ENCODE peak calls at places on chromosomes 16 and 17, in seven cellular contexts. One of them, this sample, is unnamed.

GRCh38 chr17:15651001-15651582 is 31.6 kb upstream of the FBXW10B start:
- DNase-seq in tibial artery: no peak
- DNase-seq in esophagus squamous epithelium: no peak
- DNase-seq in choroid plexus epithelial cell: no peak
- DNase-seq in activated CD8-positive, alpha-beta T cell treated with anti-CD3 and anti-CD28 coated beads for 36 hours: no peak
- DNase-seq in lung: no peak
- DNase-seq in B cell: no peak
- DNase-seq in this sample: no peak

GRCh38 chr16:51243836-51244483 is 92.9 kb upstream of the SALL1 start:
- DNase-seq in lung: no peak
- DNase-seq in tibial artery: no peak
- DNase-seq in choroid plexus epithelial cell: no peak
- DNase-seq in esophagus squamous epithelium: no peak
- DNase-seq in B cell: no peak
- DNase-seq in activated CD8-positive, alpha-beta T cell treated with anti-CD3 and anti-CD28 coated beads for 36 hours: no peak
- DNase-seq in this sample: no peak

GRCh38 chr17:1055751-1056645 is 59.1 kb downstream of the TIMM22 start:
- DNase-seq in B cell: peak; percentile 59
- DNase-seq in activated CD8-positive, alpha-beta T cell treated with anti-CD3 and anti-CD28 coated beads for 36 hours: peak; percentile 69
- DNase-seq in tibial artery: no peak
- DNase-seq in esophagus squamous epithelium: no peak
- DNase-seq in lung: peak; percentile 65
- DNase-seq in choroid plexus epithelial cell: peak; percentile 77
- DNase-seq in this sample: peak; percentile 83

GRCh38 chr16:445566-445965 is 20.1 kb downstream of the RAB11FIP3 start:
- DNase-seq in tibial artery: no peak
- DNase-seq in esophagus squamous epithelium: no peak
- DNase-seq in B cell: no peak
- DNase-seq in lung: no peak
- DNase-seq in activated CD8-positive, alpha-beta T cell treated with anti-CD3 and anti-CD28 coated beads for 36 hours: no peak
- DNase-seq in choroid plexus epithelial cell: no peak
- DNase-seq in this sample: no peak

GRCh38 chr17:28725660-28726395 is at the start of gene TLCD1:
- DNase-seq in activated CD8-positive, alpha-beta T cell treated with anti-CD3 and anti-CD28 coated beads for 36 hours: peak; percentile 71
- DNase-seq in tibial artery: peak; percentile 84
- DNase-seq in choroid plexus epithelial cell: peak; percentile 65
- DNase-seq in esophagus squamous epithelium: no peak
- DNase-seq in B cell: peak; percentile 73
- DNase-seq in lung: peak; percentile 79
- DNase-seq in this sample: peak; percentile 86

GRCh38 chr16:87040169-87041117 is 276.7 kb downstream of the C16orf95 start:
- DNase-seq in esophagus squamous epithelium: no peak
- DNase-seq in lung: no peak
- DNase-seq in tibial artery: peak; percentile 60
- DNase-seq in B cell: no peak
- DNase-seq in choroid plexus epithelial cell: no peak
- DNase-seq in activated CD8-positive, alpha-beta T cell treated with anti-CD3 and anti-CD28 coated beads for 36 hours: no peak
- DNase-seq in this sample: no peak

GRCh38 chr16:52346709-52347108 is 200.2 kb downstream of the TOX3 start:
- DNase-seq in lung: no peak
- DNase-seq in activated CD8-positive, alpha-beta T cell treated with anti-CD3 and anti-CD28 coated beads for 36 hours: no peak
- DNase-seq in choroid plexus epithelial cell: no peak
- DNase-seq in B cell: no peak
- DNase-seq in tibial artery: no peak
- DNase-seq in esophagus squamous epithelium: no peak
- DNase-seq in this sample: no peak

GRCh38 chr17:72466199-72466598 is 345.4 kb downstream of the SOX9 start:
- DNase-seq in tibial artery: peak; percentile 27
- DNase-seq in activated CD8-positive, alpha-beta T cell treated with anti-CD3 and anti-CD28 coated beads for 36 hours: no peak
- DNase-seq in esophagus squamous epithelium: no peak
- DNase-seq in choroid plexus epithelial cell: peak; percentile 69
- DNase-seq in lung: peak; percentile 35
- DNase-seq in B cell: no peak
- DNase-seq in this sample: peak; percentile 68

GRCh38 chr17:68011199-68011665 is 15.0 kb upstream of the C17orf58 start:
- DNase-seq in esophagus squamous epithelium: no peak
- DNase-seq in B cell: peak; percentile 67
- DNase-seq in activated CD8-positive, alpha-beta T cell treated with anti-CD3 and anti-CD28 coated beads for 36 hours: peak; percentile 77
- DNase-seq in tibial artery: no peak
- DNase-seq in lung: peak; percentile 57
- DNase-seq in choroid plexus epithelial cell: no peak
- DNase-seq in this sample: peak; percentile 77

GRCh38 chr17:59154721-59155438 is at the start of gene SKA2:
- DNase-seq in lung: peak; percentile 97
- DNase-seq in choroid plexus epithelial cell: no peak
- DNase-seq in activated CD8-positive, alpha-beta T cell treated with anti-CD3 and anti-CD28 coated beads for 36 hours: peak; percentile 98
- DNase-seq in B cell: no peak
- DNase-seq in esophagus squamous epithelium: peak; percentile 98
- DNase-seq in tibial artery: peak; percentile 68
- DNase-seq in this sample: peak; percentile 89

GRCh38 chr17:20234266-20234665 is 225.1 kb downstream of the SPECC1 start:
- DNase-seq in esophagus squamous epithelium: no peak
- DNase-seq in tibial artery: no peak
- DNase-seq in lung: no peak
- DNase-seq in activated CD8-positive, alpha-beta T cell treated with anti-CD3 and anti-CD28 coated beads for 36 hours: peak; percentile 86
- DNase-seq in choroid plexus epithelial cell: no peak
- DNase-seq in B cell: no peak
- DNase-seq in this sample: no peak

GRCh38 chr17:33292981-33293867 is at the start of gene ASIC2:
- DNase-seq in B cell: no peak
- DNase-seq in activated CD8-positive, alpha-beta T cell treated with anti-CD3 and anti-CD28 coated beads for 36 hours: no peak
- DNase-seq in choroid plexus epithelial cell: no peak
- DNase-seq in esophagus squamous epithelium: no peak
- DNase-seq in tibial artery: peak; percentile 67
- DNase-seq in lung: no peak
- DNase-seq in this sample: no peak

GRCh38 chr17:4394208-4395110 is 28.0 kb upstream of the UBE2G1 start:
- DNase-seq in activated CD8-positive, alpha-beta T cell treated with anti-CD3 and anti-CD28 coated beads for 36 hours: no peak
- DNase-seq in B cell: no peak
- DNase-seq in tibial artery: no peak
- DNase-seq in esophagus squamous epithelium: no peak
- DNase-seq in choroid plexus epithelial cell: no peak
- DNase-seq in lung: no peak
- DNase-seq in this sample: peak; percentile 20

GRCh38 chr17:8718001-8718563 is 26.6 kb downstream of the CCDC42 start:
- DNase-seq in activated CD8-positive, alpha-beta T cell treated with anti-CD3 and anti-CD28 coated beads for 36 hours: no peak
- DNase-seq in B cell: no peak
- DNase-seq in esophagus squamous epithelium: no peak
- DNase-seq in lung: no peak
- DNase-seq in choroid plexus epithelial cell: no peak
- DNase-seq in tibial artery: peak; percentile 43
- DNase-seq in this sample: no peak

GRCh38 chr17:47267354-47267828 is 13.8 kb downstream of the ITGB3 start:
- DNase-seq in activated CD8-positive, alpha-beta T cell treated with anti-CD3 and anti-CD28 coated beads for 36 hours: no peak
- DNase-seq in choroid plexus epithelial cell: peak; percentile 91
- DNase-seq in esophagus squamous epithelium: no peak
- DNase-seq in B cell: no peak
- DNase-seq in lung: no peak
- DNase-seq in tibial artery: no peak
- DNase-seq in this sample: no peak

GRCh38 chr17:31595666-31596381 is 204.3 kb downstream of the RAB11FIP4 start:
- DNase-seq in lung: no peak
- DNase-seq in B cell: no peak
- DNase-seq in esophagus squamous epithelium: no peak
- DNase-seq in tibial artery: no peak
- DNase-seq in activated CD8-positive, alpha-beta T cell treated with anti-CD3 and anti-CD28 coated beads for 36 hours: no peak
- DNase-seq in choroid plexus epithelial cell: no peak
- DNase-seq in this sample: no peak

GRCh38 chr17:66255112-66255511 is 25.9 kb upstream of the APOH start:
- DNase-seq in esophagus squamous epithelium: no peak
- DNase-seq in choroid plexus epithelial cell: peak; percentile 92
- DNase-seq in lung: no peak
- DNase-seq in B cell: peak; percentile 42
- DNase-seq in tibial artery: no peak
- DNase-seq in activated CD8-positive, alpha-beta T cell treated with anti-CD3 and anti-CD28 coated beads for 36 hours: peak; percentile 54
- DNase-seq in this sample: peak; percentile 52

GRCh38 chr16:77555101-77555500 is 120.3 kb upstream of the ADAMTS18 start:
- DNase-seq in activated CD8-positive, alpha-beta T cell treated with anti-CD3 and anti-CD28 coated beads for 36 hours: no peak
- DNase-seq in B cell: no peak
- DNase-seq in choroid plexus epithelial cell: peak; percentile 49
- DNase-seq in tibial artery: no peak
- DNase-seq in esophagus squamous epithelium: no peak
- DNase-seq in lung: no peak
- DNase-seq in this sample: no peak

GRCh38 chr17:73604476-73604875 is 39.8 kb downstream of the SDK2 start:
- DNase-seq in tibial artery: no peak
- DNase-seq in lung: no peak
- DNase-seq in esophagus squamous epithelium: no peak
- DNase-seq in activated CD8-positive, alpha-beta T cell treated with anti-CD3 and anti-CD28 coated beads for 36 hours: no peak
- DNase-seq in choroid plexus epithelial cell: no peak
- DNase-seq in B cell: no peak
- DNase-seq in this sample: no peak

GRCh38 chr17:39001703-39002637 is 34.8 kb upstream of the FBXO47 start:
- DNase-seq in activated CD8-positive, alpha-beta T cell treated with anti-CD3 and anti-CD28 coated beads for 36 hours: no peak
- DNase-seq in esophagus squamous epithelium: no peak
- DNase-seq in choroid plexus epithelial cell: peak; percentile 50
- DNase-seq in tibial artery: peak; percentile 88
- DNase-seq in B cell: no peak
- DNase-seq in lung: peak; percentile 68
- DNase-seq in this sample: no peak

GRCh38 chr16:49776085-49776501 is 79.8 kb downstream of the ZNF423 start:
- DNase-seq in lung: no peak
- DNase-seq in tibial artery: no peak
- DNase-seq in B cell: no peak
- DNase-seq in activated CD8-positive, alpha-beta T cell treated with anti-CD3 and anti-CD28 coated beads for 36 hours: no peak
- DNase-seq in choroid plexus epithelial cell: peak; percentile 48
- DNase-seq in esophagus squamous epithelium: no peak
- DNase-seq in this sample: no peak

GRCh38 chr16:4376126-4376819 is 4.6 kb downstream of the VASN start:
- DNase-seq in lung: peak; percentile 86
- DNase-seq in esophagus squamous epithelium: no peak
- DNase-seq in activated CD8-positive, alpha-beta T cell treated with anti-CD3 and anti-CD28 coated beads for 36 hours: no peak
- DNase-seq in tibial artery: peak; percentile 98
- DNase-seq in B cell: no peak
- DNase-seq in choroid plexus epithelial cell: peak; percentile 71
- DNase-seq in this sample: no peak

GRCh38 chr16:9107025-9107970 is 15.9 kb downstream of the HAPSTR1 start:
- DNase-seq in B cell: no peak
- DNase-seq in tibial artery: no peak
- DNase-seq in activated CD8-positive, alpha-beta T cell treated with anti-CD3 and anti-CD28 coated beads for 36 hours: no peak
- DNase-seq in lung: peak; percentile 11
- DNase-seq in esophagus squamous epithelium: no peak
- DNase-seq in choroid plexus epithelial cell: peak; percentile 55
- DNase-seq in this sample: no peak

GRCh38 chr16:23155445-23156049 is 6.3 kb upstream of the USP31 start:
- DNase-seq in activated CD8-positive, alpha-beta T cell treated with anti-CD3 and anti-CD28 coated beads for 36 hours: peak; percentile 13
- DNase-seq in esophagus squamous epithelium: no peak
- DNase-seq in lung: no peak
- DNase-seq in tibial artery: no peak
- DNase-seq in B cell: no peak
- DNase-seq in choroid plexus epithelial cell: peak; percentile 42
- DNase-seq in this sample: no peak

GRCh38 chr17:8384801-8385335 is 1.9 kb upstream of the RPL26 start:
- DNase-seq in B cell: no peak
- DNase-seq in tibial artery: peak; percentile 38
- DNase-seq in choroid plexus epithelial cell: peak; percentile 90
- DNase-seq in esophagus squamous epithelium: no peak
- DNase-seq in activated CD8-positive, alpha-beta T cell treated with anti-CD3 and anti-CD28 coated beads for 36 hours: no peak
- DNase-seq in lung: no peak
- DNase-seq in this sample: no peak

GRCh38 chr16:23842137-23842600 is 6.4 kb downstream of the PRKCB start:
- DNase-seq in tibial artery: no peak
- DNase-seq in lung: no peak
- DNase-seq in choroid plexus epithelial cell: no peak
- DNase-seq in esophagus squamous epithelium: no peak
- DNase-seq in B cell: no peak
- DNase-seq in activated CD8-positive, alpha-beta T cell treated with anti-CD3 and anti-CD28 coated beads for 36 hours: peak; percentile 81
- DNase-seq in this sample: peak; percentile 67

GRCh38 chr16:64983983-64984382 is 137.9 kb downstream of the CDH11 start:
- DNase-seq in choroid plexus epithelial cell: peak; percentile 93
- DNase-seq in tibial artery: no peak
- DNase-seq in activated CD8-positive, alpha-beta T cell treated with anti-CD3 and anti-CD28 coated beads for 36 hours: no peak
- DNase-seq in lung: peak; percentile 29
- DNase-seq in esophagus squamous epithelium: no peak
- DNase-seq in B cell: no peak
- DNase-seq in this sample: no peak

GRCh38 chr17:81258292-81258691 is 19.2 kb downstream of the NDUFAF8 start:
- DNase-seq in lung: no peak
- DNase-seq in B cell: no peak
- DNase-seq in activated CD8-positive, alpha-beta T cell treated with anti-CD3 and anti-CD28 coated beads for 36 hours: no peak
- DNase-seq in esophagus squamous epithelium: no peak
- DNase-seq in tibial artery: no peak
- DNase-seq in choroid plexus epithelial cell: no peak
- DNase-seq in this sample: no peak
- TF ChIP-seq CTCF in lung: no peak
- TF ChIP-seq CTCF in B cell: no peak
- TF ChIP-seq CTCF in activated CD8-positive, alpha-beta T cell treated with anti-CD3 and anti-CD28 coated beads for 36 hours: no peak
- TF ChIP-seq CTCF in esophagus squamous epithelium: no peak
- TF ChIP-seq CTCF in tibial artery: no peak
- TF ChIP-seq CTCF in choroid plexus epithelial cell: no peak
- TF ChIP-seq CTCF in this sample: no peak

GRCh38 chr17:61837175-61838051 is 25.9 kb downstream of the BRIP1 start:
- DNase-seq in choroid plexus epithelial cell: peak; percentile 88
- DNase-seq in esophagus squamous epithelium: no peak
- DNase-seq in activated CD8-positive, alpha-beta T cell treated with anti-CD3 and anti-CD28 coated beads for 36 hours: peak; percentile 71
- DNase-seq in lung: peak; percentile 41
- DNase-seq in tibial artery: no peak
- DNase-seq in B cell: peak; percentile 77
- DNase-seq in this sample: peak; percentile 49
- TF ChIP-seq CTCF in choroid plexus epithelial cell: peak; percentile 91
- TF ChIP-seq CTCF in esophagus squamous epithelium: peak; percentile 72
- TF ChIP-seq CTCF in activated CD8-positive, alpha-beta T cell treated with anti-CD3 and anti-CD28 coated beads for 36 hours: peak; percentile 77
- TF ChIP-seq CTCF in lung: peak; percentile 47
- TF ChIP-seq CTCF in tibial artery: peak; percentile 45
- TF ChIP-seq CTCF in B cell: peak; percentile 97
- TF ChIP-seq CTCF in this sample: peak; percentile 64

DNA sequence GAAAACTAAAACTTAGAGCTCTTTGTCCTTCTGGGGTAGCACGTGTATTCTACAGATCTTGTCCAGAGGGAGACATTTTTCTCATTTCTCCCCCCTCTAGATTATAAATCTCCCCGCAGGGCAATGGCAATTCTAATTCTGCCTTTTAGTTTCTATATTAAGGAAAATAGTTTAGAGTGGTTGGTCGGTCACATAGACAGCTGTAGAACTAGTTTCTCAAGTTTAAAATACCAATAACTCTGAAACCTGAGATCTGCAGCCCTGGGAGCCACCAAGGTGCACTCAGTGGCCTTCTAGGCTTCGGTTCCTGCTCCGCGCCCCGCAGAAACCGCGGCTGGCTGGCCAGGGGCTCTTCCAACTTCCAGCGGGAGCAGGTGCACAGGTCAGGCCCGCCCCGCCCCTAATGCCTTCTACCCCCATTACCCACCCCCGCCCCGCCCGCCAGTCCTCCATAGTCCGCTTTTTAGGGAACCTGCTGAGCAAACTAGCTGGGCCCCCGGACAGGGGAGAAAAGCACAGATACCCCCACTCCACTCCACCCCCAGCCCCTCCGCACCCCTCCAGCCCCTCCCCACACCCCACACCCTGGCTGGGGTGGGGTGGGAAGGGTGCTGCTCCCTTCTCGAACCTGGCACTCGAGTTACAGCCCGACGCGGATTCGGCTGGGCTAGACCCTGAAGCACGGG is 432 bp downstream of the SLFN11 start:
- DNase-seq in esophagus squamous epithelium: no peak
- DNase-seq in activated CD8-positive, alpha-beta T cell treated with anti-CD3 and anti-CD28 coated beads for 36 hours: peak; percentile 45
- DNase-seq in lung: no peak
- DNase-seq in B cell: peak; percentile 64
- DNase-seq in tibial artery: no peak
- DNase-seq in choroid plexus epithelial cell: no peak
- DNase-seq in this sample: no peak
- TF ChIP-seq CTCF in esophagus squamous epithelium: no peak
- TF ChIP-seq CTCF in activated CD8-positive, alpha-beta T cell treated with anti-CD3 and anti-CD28 coated beads for 36 hours: no peak
- TF ChIP-seq CTCF in lung: no peak
- TF ChIP-seq CTCF in B cell: no peak
- TF ChIP-seq CTCF in tibial artery: no peak
- TF ChIP-seq CTCF in choroid plexus epithelial cell: no peak
- TF ChIP-seq CTCF in this sample: no peak

GRCh38 chr17:61144137-61144536 is 255.5 kb upstream of the TBX2 start:
- DNase-seq in activated CD8-positive, alpha-beta T cell treated with anti-CD3 and anti-CD28 coated beads for 36 hours: no peak
- DNase-seq in lung: no peak
- DNase-seq in tibial artery: no peak
- DNase-seq in esophagus squamous epithelium: no peak
- DNase-seq in choroid plexus epithelial cell: peak; percentile 44
- DNase-seq in B cell: no peak
- DNase-seq in this sample: no peak
- TF ChIP-seq CTCF in activated CD8-positive, alpha-beta T cell treated with anti-CD3 and anti-CD28 coated beads for 36 hours: no peak
- TF ChIP-seq CTCF in lung: no peak
- TF ChIP-seq CTCF in tibial artery: no peak
- TF ChIP-seq CTCF in esophagus squamous epithelium: no peak
- TF ChIP-seq CTCF in choroid plexus epithelial cell: no peak
- TF ChIP-seq CTCF in B cell: no peak
- TF ChIP-seq CTCF in this sample: no peak

This sample was measured in GM13976.